ENCODE peak calls at places on chromosomes 7 and 10, in eight cellular contexts. One of them, this sample, is unnamed.

GRCh38 chr10:61733358-61733940 is 70.7 kb downstream of the CABCOCO1 start:
- DNase-seq in aorta: no peak
- DNase-seq in testis: peak; percentile 49
- DNase-seq in nucleus accumbens: no peak
- DNase-seq in GM04504: no peak
- DNase-seq in Karpas-422: peak; percentile 72
- DNase-seq in activated effector memory CD4-positive, alpha-beta T cell treated with anti-CD3 and anti-CD28 coated beads, Interleukin-2, amount 50 U/mL, for 16 hours: no peak
- DNase-seq in GM23338: peak; percentile 75
- DNase-seq in this sample: peak; percentile 44

GRCh38 chr7:30771859-30772429 is 727 bp downstream of the MINDY4 start:
- DNase-seq in aorta: no peak
- DNase-seq in testis: no peak
- DNase-seq in nucleus accumbens: no peak
- DNase-seq in GM04504: no peak
- DNase-seq in Karpas-422: peak; percentile 50
- DNase-seq in activated effector memory CD4-positive, alpha-beta T cell treated with anti-CD3 and anti-CD28 coated beads, Interleukin-2, amount 50 U/mL, for 16 hours: no peak
- DNase-seq in GM23338: no peak
- DNase-seq in this sample: peak; percentile 56

GRCh38 chr10:102775973-102776669 is 32.4 kb downstream of the WBP1L start:
- DNase-seq in aorta: peak; percentile 93
- DNase-seq in testis: peak; percentile 92
- DNase-seq in nucleus accumbens: peak; percentile 46
- DNase-seq in GM04504: no peak
- DNase-seq in Karpas-422: no peak
- DNase-seq in activated effector memory CD4-positive, alpha-beta T cell treated with anti-CD3 and anti-CD28 coated beads, Interleukin-2, amount 50 U/mL, for 16 hours: no peak
- DNase-seq in GM23338: peak; percentile 47
- DNase-seq in this sample: peak; percentile 24

GRCh38 chr7:16934947-16935742 is 53.4 kb upstream of the AGR3 start:
- DNase-seq in aorta: no peak
- DNase-seq in testis: no peak
- DNase-seq in nucleus accumbens: no peak
- DNase-seq in GM04504: no peak
- DNase-seq in Karpas-422: no peak
- DNase-seq in activated effector memory CD4-positive, alpha-beta T cell treated with anti-CD3 and anti-CD28 coated beads, Interleukin-2, amount 50 U/mL, for 16 hours: no peak
- DNase-seq in GM23338: no peak
- DNase-seq in this sample: no peak

GRCh38 chr7:72446566-72447462 is 34.7 kb upstream of the CALN1 start:
- DNase-seq in aorta: no peak
- DNase-seq in testis: no peak
- DNase-seq in nucleus accumbens: no peak
- DNase-seq in GM04504: no peak
- DNase-seq in Karpas-422: no peak
- DNase-seq in activated effector memory CD4-positive, alpha-beta T cell treated with anti-CD3 and anti-CD28 coated beads, Interleukin-2, amount 50 U/mL, for 16 hours: no peak
- DNase-seq in GM23338: peak; percentile 24
- DNase-seq in this sample: no peak

GRCh38 chr10:66378117-66378876 is 547.5 kb upstream of the LRRTM3 start:
- DNase-seq in aorta: no peak
- DNase-seq in testis: no peak
- DNase-seq in nucleus accumbens: no peak
- DNase-seq in GM04504: no peak
- DNase-seq in Karpas-422: no peak
- DNase-seq in activated effector memory CD4-positive, alpha-beta T cell treated with anti-CD3 and anti-CD28 coated beads, Interleukin-2, amount 50 U/mL, for 16 hours: no peak
- DNase-seq in GM23338: peak; percentile 34
- DNase-seq in this sample: no peak

GRCh38 chr10:30759423-30759822 is 129.9 kb upstream of the LYZL2 start:
- DNase-seq in aorta: no peak
- DNase-seq in testis: no peak
- DNase-seq in nucleus accumbens: no peak
- DNase-seq in GM04504: no peak
- DNase-seq in Karpas-422: no peak
- DNase-seq in activated effector memory CD4-positive, alpha-beta T cell treated with anti-CD3 and anti-CD28 coated beads, Interleukin-2, amount 50 U/mL, for 16 hours: no peak
- DNase-seq in GM23338: no peak
- DNase-seq in this sample: no peak

GRCh38 chr10:105675333-105675732 is 1034.2 kb downstream of the SORCS3 start:
- DNase-seq in aorta: no peak
- DNase-seq in testis: no peak
- DNase-seq in nucleus accumbens: no peak
- DNase-seq in GM04504: no peak
- DNase-seq in Karpas-422: no peak
- DNase-seq in activated effector memory CD4-positive, alpha-beta T cell treated with anti-CD3 and anti-CD28 coated beads, Interleukin-2, amount 50 U/mL, for 16 hours: no peak
- DNase-seq in GM23338: peak; percentile 54
- DNase-seq in this sample: no peak

GRCh38 chr10:110395350-110396283 is 90.9 kb upstream of the SMNDC1 start:
- DNase-seq in aorta: no peak
- DNase-seq in testis: peak; percentile 48
- DNase-seq in nucleus accumbens: no peak
- DNase-seq in GM04504: peak; percentile 72
- DNase-seq in Karpas-422: no peak
- DNase-seq in activated effector memory CD4-positive, alpha-beta T cell treated with anti-CD3 and anti-CD28 coated beads, Interleukin-2, amount 50 U/mL, for 16 hours: peak; percentile 78
- DNase-seq in GM23338: no peak
- DNase-seq in this sample: peak; percentile 27

GRCh38 chr7:47032171-47032915 is 549.6 kb downstream of the TNS3 start:
- DNase-seq in aorta: no peak
- DNase-seq in testis: no peak
- DNase-seq in nucleus accumbens: no peak
- DNase-seq in GM04504: peak; percentile 76
- DNase-seq in Karpas-422: no peak
- DNase-seq in activated effector memory CD4-positive, alpha-beta T cell treated with anti-CD3 and anti-CD28 coated beads, Interleukin-2, amount 50 U/mL, for 16 hours: no peak
- DNase-seq in GM23338: no peak
- DNase-seq in this sample: no peak

GRCh38 chr10:116122664-116123063 is 150.3 kb downstream of the GFRA1 start:
- DNase-seq in aorta: no peak
- DNase-seq in testis: no peak
- DNase-seq in nucleus accumbens: no peak
- DNase-seq in GM04504: no peak
- DNase-seq in Karpas-422: no peak
- DNase-seq in activated effector memory CD4-positive, alpha-beta T cell treated with anti-CD3 and anti-CD28 coated beads, Interleukin-2, amount 50 U/mL, for 16 hours: no peak
- DNase-seq in GM23338: no peak
- DNase-seq in this sample: no peak

GRCh38 chr7:70092314-70093303 is 494.3 kb downstream of the AUTS2 start:
- DNase-seq in aorta: no peak
- DNase-seq in testis: peak; percentile 16
- DNase-seq in nucleus accumbens: peak; percentile 5
- DNase-seq in GM04504: peak; percentile 43
- DNase-seq in Karpas-422: no peak
- DNase-seq in activated effector memory CD4-positive, alpha-beta T cell treated with anti-CD3 and anti-CD28 coated beads, Interleukin-2, amount 50 U/mL, for 16 hours: no peak
- DNase-seq in GM23338: no peak
- DNase-seq in this sample: no peak

GRCh38 chr10:71995880-71996597 is 31.8 kb downstream of the CHST3 start:
- DNase-seq in aorta: no peak
- DNase-seq in testis: no peak
- DNase-seq in nucleus accumbens: no peak
- DNase-seq in GM04504: no peak
- DNase-seq in Karpas-422: no peak
- DNase-seq in activated effector memory CD4-positive, alpha-beta T cell treated with anti-CD3 and anti-CD28 coated beads, Interleukin-2, amount 50 U/mL, for 16 hours: no peak
- DNase-seq in GM23338: no peak
- DNase-seq in this sample: no peak

GRCh38 chr10:70693619-70694286 is 21.4 kb downstream of the ADAMTS14 start:
- DNase-seq in aorta: peak; percentile 73
- DNase-seq in testis: peak; percentile 22
- DNase-seq in nucleus accumbens: no peak
- DNase-seq in GM04504: peak; percentile 94
- DNase-seq in Karpas-422: no peak
- DNase-seq in activated effector memory CD4-positive, alpha-beta T cell treated with anti-CD3 and anti-CD28 coated beads, Interleukin-2, amount 50 U/mL, for 16 hours: no peak
- DNase-seq in GM23338: no peak
- DNase-seq in this sample: peak; percentile 74

GRCh38 chr10:115355162-115355760 is 262.1 kb downstream of the ATRNL1 start:
- DNase-seq in aorta: no peak
- DNase-seq in testis: peak; percentile 46
- DNase-seq in nucleus accumbens: no peak
- DNase-seq in GM04504: peak; percentile 18
- DNase-seq in Karpas-422: peak; percentile 81
- DNase-seq in activated effector memory CD4-positive, alpha-beta T cell treated with anti-CD3 and anti-CD28 coated beads, Interleukin-2, amount 50 U/mL, for 16 hours: no peak
- DNase-seq in GM23338: peak; percentile 92
- DNase-seq in this sample: peak; percentile 10

GRCh38 chr7:150487625-150488024 is 27.0 kb upstream of the GIMAP7 start:
- DNase-seq in aorta: no peak
- DNase-seq in testis: no peak
- DNase-seq in nucleus accumbens: no peak
- DNase-seq in GM04504: no peak
- DNase-seq in Karpas-422: no peak
- DNase-seq in activated effector memory CD4-positive, alpha-beta T cell treated with anti-CD3 and anti-CD28 coated beads, Interleukin-2, amount 50 U/mL, for 16 hours: no peak
- DNase-seq in GM23338: no peak
- DNase-seq in this sample: no peak

This sample was measured in K562.